ENCODE peak calls at places on chromosome X, in nine cellular contexts. One of them, this sample, is unnamed.

GRCh38 chrX:122076241-122076640 is 1028.8 kb downstream of the GLUD2 start:
- DNase-seq in posterior cingulate gyrus: no peak
- DNase-seq in posterior vena cava: no peak
- DNase-seq in nephron progenitor cell: no peak
- DNase-seq in prostate gland: no peak
- DNase-seq in mesenchymal stem cell: no peak
- DNase-seq in T-helper 17 cell: no peak
- DNase-seq in amniotic epithelial cell: no peak
- DNase-seq in HT-29: no peak
- DNase-seq in this sample: no peak

GRCh38 chrX:7420712-7421111 is 272.8 kb upstream of the PUDP start:
- DNase-seq in posterior cingulate gyrus: no peak
- DNase-seq in posterior vena cava: no peak
- DNase-seq in nephron progenitor cell: no peak
- DNase-seq in prostate gland: no peak
- DNase-seq in mesenchymal stem cell: no peak
- DNase-seq in T-helper 17 cell: no peak
- DNase-seq in amniotic epithelial cell: no peak
- DNase-seq in HT-29: no peak
- DNase-seq in this sample: no peak

GRCh38 chrX:70168238-70169188 is 8.8 kb upstream of the DGAT2L6 start:
- DNase-seq in posterior cingulate gyrus: peak; percentile 12
- DNase-seq in posterior vena cava: no peak
- DNase-seq in nephron progenitor cell: peak; percentile 16
- DNase-seq in prostate gland: no peak
- DNase-seq in mesenchymal stem cell: peak; percentile 66
- DNase-seq in T-helper 17 cell: no peak
- DNase-seq in amniotic epithelial cell: peak; percentile 87
- DNase-seq in HT-29: peak; percentile 17
- DNase-seq in this sample: no peak

GRCh38 chrX:134715930-134716619 is 57.8 kb upstream of the PLAC1 start:
- DNase-seq in posterior cingulate gyrus: no peak
- DNase-seq in posterior vena cava: no peak
- DNase-seq in nephron progenitor cell: peak; percentile 44
- DNase-seq in prostate gland: no peak
- DNase-seq in mesenchymal stem cell: no peak
- DNase-seq in T-helper 17 cell: no peak
- DNase-seq in amniotic epithelial cell: no peak
- DNase-seq in HT-29: no peak
- DNase-seq in this sample: no peak

GRCh38 chrX:21400408-21401121 is 26.3 kb downstream of the CNKSR2 start:
- DNase-seq in posterior cingulate gyrus: no peak
- DNase-seq in posterior vena cava: no peak
- DNase-seq in nephron progenitor cell: no peak
- DNase-seq in prostate gland: no peak
- DNase-seq in mesenchymal stem cell: no peak
- DNase-seq in T-helper 17 cell: no peak
- DNase-seq in amniotic epithelial cell: no peak
- DNase-seq in HT-29: no peak
- DNase-seq in this sample: no peak

GRCh38 chrX:44433556-44433955 is 90.1 kb upstream of the EFHC2 start:
- DNase-seq in posterior cingulate gyrus: no peak
- DNase-seq in posterior vena cava: no peak
- DNase-seq in nephron progenitor cell: no peak
- DNase-seq in prostate gland: no peak
- DNase-seq in mesenchymal stem cell: no peak
- DNase-seq in T-helper 17 cell: no peak
- DNase-seq in amniotic epithelial cell: no peak
- DNase-seq in HT-29: no peak
- DNase-seq in this sample: no peak

GRCh38 chrX:139559383-139560042 is 29.0 kb downstream of the F9 start:
- DNase-seq in posterior cingulate gyrus: no peak
- DNase-seq in posterior vena cava: no peak
- DNase-seq in nephron progenitor cell: peak; percentile 21
- DNase-seq in prostate gland: peak; percentile 46
- DNase-seq in mesenchymal stem cell: peak; percentile 7
- DNase-seq in T-helper 17 cell: no peak
- DNase-seq in amniotic epithelial cell: peak; percentile 72
- DNase-seq in HT-29: peak; percentile 77
- DNase-seq in this sample: no peak

GRCh38 chrX:150507251-150507856 is 61.1 kb upstream of the MTM1 start:
- DNase-seq in posterior cingulate gyrus: no peak
- DNase-seq in posterior vena cava: no peak
- DNase-seq in nephron progenitor cell: no peak
- DNase-seq in prostate gland: no peak
- DNase-seq in mesenchymal stem cell: no peak
- DNase-seq in T-helper 17 cell: no peak
- DNase-seq in amniotic epithelial cell: peak; percentile 3
- DNase-seq in HT-29: no peak
- DNase-seq in this sample: no peak

GRCh38 chrX:10597871-10598270 is 22.5 kb downstream of the MID1 start:
- DNase-seq in posterior cingulate gyrus: no peak
- DNase-seq in posterior vena cava: no peak
- DNase-seq in nephron progenitor cell: no peak
- DNase-seq in prostate gland: no peak
- DNase-seq in mesenchymal stem cell: no peak
- DNase-seq in T-helper 17 cell: no peak
- DNase-seq in amniotic epithelial cell: peak; percentile 50
- DNase-seq in HT-29: no peak
- DNase-seq in this sample: no peak

GRCh38 chrX:139758809-139759208 is 50.8 kb upstream of the MCF2 start:
- DNase-seq in posterior cingulate gyrus: no peak
- DNase-seq in posterior vena cava: no peak
- DNase-seq in nephron progenitor cell: no peak
- DNase-seq in prostate gland: no peak
- DNase-seq in mesenchymal stem cell: no peak
- DNase-seq in T-helper 17 cell: no peak
- DNase-seq in amniotic epithelial cell: no peak
- DNase-seq in HT-29: no peak
- DNase-seq in this sample: no peak

GRCh38 chrX:97267376-97267775 is 383.7 kb downstream of the RPA4 start:
- DNase-seq in posterior cingulate gyrus: no peak
- DNase-seq in posterior vena cava: no peak
- DNase-seq in nephron progenitor cell: no peak
- DNase-seq in prostate gland: no peak
- DNase-seq in mesenchymal stem cell: peak; percentile 38
- DNase-seq in T-helper 17 cell: no peak
- DNase-seq in amniotic epithelial cell: peak; percentile 19
- DNase-seq in HT-29: no peak
- DNase-seq in this sample: no peak

GRCh38 chrX:53323196-53323595 is 41.8 kb upstream of the IQSEC2 start:
- DNase-seq in posterior cingulate gyrus: no peak
- DNase-seq in posterior vena cava: peak; percentile 55
- DNase-seq in nephron progenitor cell: no peak
- DNase-seq in prostate gland: no peak
- DNase-seq in mesenchymal stem cell: no peak
- DNase-seq in T-helper 17 cell: no peak
- DNase-seq in amniotic epithelial cell: no peak
- DNase-seq in HT-29: no peak
- DNase-seq in this sample: no peak

GRCh38 chrX:130566028-130566683 is 164.4 kb downstream of the RBMX2 start:
- DNase-seq in posterior cingulate gyrus: no peak
- DNase-seq in posterior vena cava: no peak
- DNase-seq in nephron progenitor cell: no peak
- DNase-seq in prostate gland: no peak
- DNase-seq in mesenchymal stem cell: no peak
- DNase-seq in T-helper 17 cell: no peak
- DNase-seq in amniotic epithelial cell: no peak
- DNase-seq in HT-29: no peak
- DNase-seq in this sample: no peak

This sample was measured in T-helper 22 cell.